ENCODE peak calls at places on chromosomes 3 and 15, in five cellular contexts. Z is kidney glomerular epithelial cell; R is stimulated activated CD4-positive, alpha-beta T cell treated with anti-CD3 and anti-CD28 coated beads, Interleukin-4, amount 100 ng/mL, for 48 hours; B is Karpas-422; I is NCI-H1417. G is an unnamed sample.

GRCh38 chr3:30493912-30494311 is 112.5 kb upstream of the TGFBR2 start:
- DNase-seq in Z (no peak), R (no peak), B (no peak), I (no peak), G (no peak)

GRCh38 chr3:98329392-98330124 is 24.1 kb upstream of the OR5K4 start:
- DNase-seq in Z (peak; percentile 42), R (peak; percentile 18), B (peak; percentile 75), I (peak; percentile 18), G (peak; percentile 67)

GRCh38 chr3:183392166-183393034 is 36.0 kb downstream of the MCF2L2 start:
- DNase-seq in Z (no peak), R (no peak), B (peak; percentile 56), I (no peak), G (no peak)

GRCh38 chr3:187572431-187572830 is 97.8 kb downstream of the SST start:
- DNase-seq in Z (peak; percentile 75), R (no peak), B (no peak), I (no peak), G (no peak)

GRCh38 chr15:34699968-34700640 is 54.7 kb downstream of the GJD2 start:
- DNase-seq in Z (no peak), R (no peak), B (no peak), I (no peak), G (no peak)

GRCh38 chr15:40330368-40330836 is 6.9 kb downstream of the INAFM2 start:
- DNase-seq in Z (peak; percentile 40), R (no peak), B (no peak), I (peak; percentile 28), G (no peak)

GRCh38 chr3:171307988-171308387 is 152.2 kb downstream of the TNIK start:
- DNase-seq in Z (no peak), R (no peak), B (no peak), I (no peak), G (no peak)

GRCh38 chr3:30292192-30292893 is 314.1 kb upstream of the TGFBR2 start:
- DNase-seq in Z (peak; percentile 39), R (no peak), B (no peak), I (no peak), G (no peak)

GRCh38 chr15:68340711-68341671 is 63.4 kb downstream of the FEM1B start:
- DNase-seq in Z (no peak), R (no peak), B (no peak), I (no peak), G (no peak)

GRCh38 chr15:81256916-81257315 is 60.2 kb downstream of the IL16 start:
- DNase-seq in Z (peak; percentile 6), R (no peak), B (no peak), I (no peak), G (peak; percentile 14)

GRCh38 chr3:46934508-46935167 is 41.9 kb downstream of the CCDC12 start:
- DNase-seq in Z (no peak), R (no peak), B (peak; percentile 44), I (no peak), G (no peak)

G was measured in NAMALWA.